ENCODE peak calls at places on chromosomes 5 and 9, in four cellular contexts. One of them, this sample, is unnamed.

GRCh38 chr5:140103154-140103553 is 10.8 kb upstream of the PURA start:
- DNase-seq in CD4-positive, alpha-beta T cell: no peak
- DNase-seq in AG09319: no peak
- DNase-seq in body of pancreas: no peak
- DNase-seq in this sample: no peak

GRCh38 chr9:133342570-133342969 is 5.4 kb downstream of the MED22 start:
- DNase-seq in body of pancreas: no peak
- DNase-seq in CD4-positive, alpha-beta T cell: no peak
- DNase-seq in AG09319: no peak
- DNase-seq in this sample: no peak

GRCh38 chr9:93574900-93575705 is 1.3 kb upstream of the PHF2 start:
- DNase-seq in body of pancreas: no peak
- DNase-seq in CD4-positive, alpha-beta T cell: no peak
- DNase-seq in AG09319: no peak
- DNase-seq in this sample: no peak

GRCh38 chr9:96494215-96494800 is 44.3 kb downstream of the HABP4 start:
- DNase-seq in body of pancreas: no peak
- DNase-seq in CD4-positive, alpha-beta T cell: no peak
- DNase-seq in AG09319: no peak
- DNase-seq in this sample: no peak

GRCh38 chr5:180792287-180792964 is 10.2 kb downstream of the MGAT1 start:
- DNase-seq in AG09319: no peak
- DNase-seq in body of pancreas: no peak
- DNase-seq in CD4-positive, alpha-beta T cell: no peak
- DNase-seq in this sample: no peak

GRCh38 chr5:176866913-176867312 is 32.2 kb downstream of the HK3 start:
- DNase-seq in body of pancreas: no peak
- DNase-seq in CD4-positive, alpha-beta T cell: no peak
- DNase-seq in AG09319: no peak
- DNase-seq in this sample: no peak

GRCh38 chr9:2816476-2817141 is 27.3 kb downstream of the PUM3 start:
- DNase-seq in CD4-positive, alpha-beta T cell: no peak
- DNase-seq in body of pancreas: peak
- DNase-seq in AG09319: peak
- DNase-seq in this sample: no peak

GRCh38 chr9:114500583-114501292 is 4.5 kb downstream of the WHRN start:
- DNase-seq in CD4-positive, alpha-beta T cell: no peak
- DNase-seq in body of pancreas: no peak
- DNase-seq in AG09319: no peak
- DNase-seq in this sample: no peak

GRCh38 chr9:108478431-108478837 is 377.4 kb downstream of the ACTL7B start:
- DNase-seq in AG09319: no peak
- DNase-seq in body of pancreas: no peak
- DNase-seq in CD4-positive, alpha-beta T cell: no peak
- DNase-seq in this sample: no peak

DNA sequence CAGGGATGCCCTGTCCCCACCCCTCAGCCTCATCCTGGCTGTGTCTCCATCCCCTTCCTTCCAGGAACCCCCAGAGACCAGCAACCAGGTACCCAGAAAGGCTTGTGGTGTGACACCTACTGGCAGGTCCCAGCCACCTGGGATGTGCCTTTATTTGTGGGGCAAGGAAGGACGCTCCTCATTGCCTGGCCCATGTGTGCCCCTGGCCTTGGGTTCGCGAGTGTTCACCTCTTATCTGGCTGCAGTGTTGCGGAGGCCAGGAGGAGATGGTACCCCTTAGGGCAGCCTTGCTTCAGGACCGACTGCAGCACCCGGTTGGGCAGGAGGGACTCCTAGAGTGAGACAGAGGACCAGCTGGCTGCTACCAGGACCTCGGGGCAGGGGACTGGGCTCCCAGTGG is 8.8 kb downstream of the C9orf50 start:
- DNase-seq in body of pancreas: no peak
- DNase-seq in AG09319: no peak
- DNase-seq in CD4-positive, alpha-beta T cell: no peak
- DNase-seq in this sample: no peak
- TF ChIP-seq CTCF in body of pancreas: no peak
- TF ChIP-seq CTCF in AG09319: no peak
- TF ChIP-seq CTCF in CD4-positive, alpha-beta T cell: no peak
- TF ChIP-seq CTCF in this sample: no peak

GRCh38 chr5:8247485-8247884 is 378.5 kb downstream of the MTRR start:
- DNase-seq in body of pancreas: no peak
- DNase-seq in CD4-positive, alpha-beta T cell: no peak
- DNase-seq in AG09319: no peak
- DNase-seq in this sample: no peak
- TF ChIP-seq CTCF in body of pancreas: no peak
- TF ChIP-seq CTCF in CD4-positive, alpha-beta T cell: no peak
- TF ChIP-seq CTCF in AG09319: peak
- TF ChIP-seq CTCF in this sample: no peak

GRCh38 chr5:113891491-113891890 is 378.0 kb downstream of the YTHDC2 start:
- DNase-seq in body of pancreas: no peak
- DNase-seq in AG09319: no peak
- DNase-seq in CD4-positive, alpha-beta T cell: no peak
- DNase-seq in this sample: no peak
- TF ChIP-seq CTCF in body of pancreas: no peak
- TF ChIP-seq CTCF in AG09319: no peak
- TF ChIP-seq CTCF in CD4-positive, alpha-beta T cell: no peak
- TF ChIP-seq CTCF in this sample: no peak

GRCh38 chr5:42005561-42006153 is 80.6 kb downstream of the FBXO4 start:
- DNase-seq in CD4-positive, alpha-beta T cell: no peak
- DNase-seq in body of pancreas: no peak
- DNase-seq in AG09319: no peak
- DNase-seq in this sample: no peak
- TF ChIP-seq CTCF in CD4-positive, alpha-beta T cell: peak
- TF ChIP-seq CTCF in body of pancreas: peak
- TF ChIP-seq CTCF in AG09319: peak
- TF ChIP-seq CTCF in this sample: peak

DNA sequence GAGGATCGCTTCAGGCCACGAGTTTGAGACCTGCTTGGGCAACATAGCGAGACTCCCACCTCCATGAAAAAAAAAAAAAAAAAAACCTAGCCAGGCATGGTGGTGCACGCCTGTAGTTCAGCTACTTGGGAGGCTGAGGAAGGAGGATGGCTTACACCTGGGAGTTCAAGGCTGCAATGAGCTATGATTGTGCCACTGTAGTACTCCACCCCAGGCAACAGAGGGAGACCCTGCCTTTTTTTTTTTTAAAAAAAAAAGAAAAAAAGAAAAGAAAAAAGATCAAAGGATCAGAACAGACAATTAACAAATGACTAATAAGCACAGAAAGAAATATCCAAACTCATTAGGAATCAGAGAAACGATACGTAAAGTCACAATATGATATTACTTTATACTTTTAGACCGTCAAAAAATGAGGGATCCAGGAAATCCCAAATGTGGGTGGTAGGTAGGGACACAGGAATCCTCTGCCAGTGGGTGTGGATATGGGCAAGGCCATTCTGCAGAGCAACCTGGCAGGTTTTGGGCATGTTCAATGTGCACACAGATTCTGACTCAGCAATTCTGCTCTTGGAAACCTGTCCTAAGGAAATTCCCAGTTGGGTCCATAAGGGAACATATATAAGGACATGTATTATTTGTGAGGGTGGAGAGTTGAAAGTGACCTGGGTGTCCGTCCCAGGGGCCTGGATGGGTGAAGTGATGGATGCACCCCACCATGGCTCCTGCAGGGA is 144.7 kb upstream of the TBC1D2 start:
- DNase-seq in body of pancreas: no peak
- DNase-seq in AG09319: no peak
- DNase-seq in CD4-positive, alpha-beta T cell: no peak
- DNase-seq in this sample: no peak
- TF ChIP-seq CTCF in body of pancreas: no peak
- TF ChIP-seq CTCF in AG09319: no peak
- TF ChIP-seq CTCF in CD4-positive, alpha-beta T cell: no peak
- TF ChIP-seq CTCF in this sample: no peak

DNA sequence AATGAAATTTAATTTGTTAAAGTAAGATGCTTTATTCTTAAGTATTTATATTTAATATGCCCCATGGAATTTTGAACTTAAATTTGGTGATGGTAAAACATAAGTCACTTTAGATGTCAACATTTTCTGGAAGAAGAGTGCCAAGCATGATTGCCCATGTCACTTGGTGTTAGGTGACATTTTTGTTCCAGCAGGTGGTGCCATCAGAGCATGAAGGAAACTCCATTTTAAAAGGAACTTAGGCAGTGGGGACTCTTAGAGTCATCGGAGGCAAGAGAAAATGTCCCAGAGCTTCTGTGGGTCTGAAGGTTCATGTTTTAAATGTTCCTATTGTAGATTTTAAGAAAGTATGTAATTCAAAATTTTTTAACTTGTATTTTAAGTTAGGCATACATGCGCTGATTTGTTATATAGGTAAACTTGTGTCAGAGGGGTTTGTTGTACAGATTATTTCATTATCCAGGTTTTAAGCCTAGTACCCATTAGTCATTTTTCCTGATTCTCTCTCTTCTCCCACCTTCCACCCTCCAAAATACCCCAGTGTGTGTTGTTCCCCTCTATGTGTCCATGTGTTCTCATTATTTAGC is 789.3 kb downstream of the SEMA5A start:
- DNase-seq in AG09319: no peak
- DNase-seq in body of pancreas: peak
- DNase-seq in CD4-positive, alpha-beta T cell: no peak
- DNase-seq in this sample: no peak
- TF ChIP-seq CTCF in AG09319: peak
- TF ChIP-seq CTCF in body of pancreas: peak
- TF ChIP-seq CTCF in CD4-positive, alpha-beta T cell: no peak
- TF ChIP-seq CTCF in this sample: no peak

This sample was measured in CD14-positive monocyte.